ENCODE peak calls at places on chromosomes 7 and 10, in seven cellular contexts. W, Z, C, Q, D, L and Y are unnamed samples.

GRCh38 chr10:122703483-122704448 is 4.1 kb upstream of the C10orf120 start:
- DNase-seq in W (peak), Z (peak), C (peak), Q (no peak), D (peak), L (peak), Y (peak)

GRCh38 chr10:32893431-32893830 is 64.6 kb downstream of the ITGB1 start:
- DNase-seq in W (no peak), Z (no peak), C (no peak), Q (no peak), D (no peak), L (no peak), Y (no peak)

GRCh38 chr7:41097501-41097900 is 605.4 kb downstream of the INHBA start:
- DNase-seq in W (no peak), Z (no peak), C (no peak), Q (no peak), D (no peak), L (peak), Y (no peak)

GRCh38 chr7:140494877-140495276 is 15.6 kb upstream of the MKRN1 start:
- DNase-seq in W (no peak), Z (no peak), C (no peak), Q (no peak), D (no peak), L (no peak), Y (no peak)

GRCh38 chr7:128361463-128362441 is at the start of gene PRRT4:
- DNase-seq in W (no peak), Z (peak), C (no peak), Q (no peak), D (no peak), L (peak), Y (no peak)

GRCh38 chr7:71682841-71683341 is 550.9 kb downstream of the GALNT17 start:
- DNase-seq in W (no peak), Z (no peak), C (no peak), Q (no peak), D (no peak), L (peak), Y (no peak)

GRCh38 chr7:30088362-30088761 is 46.4 kb upstream of the MTURN start:
- DNase-seq in W (no peak), Z (no peak), C (no peak), Q (no peak), D (no peak), L (no peak), Y (no peak)

GRCh38 chr10:116866987-116867595 is 17.8 kb downstream of the ENO4 start:
- DNase-seq in W (no peak), Z (no peak), C (no peak), Q (no peak), D (no peak), L (no peak), Y (no peak)

GRCh38 chr10:96413151-96413787 is 54.5 kb upstream of the OPALIN start:
- DNase-seq in W (no peak), Z (no peak), C (no peak), Q (no peak), D (no peak), L (peak), Y (no peak)

GRCh38 chr7:16114633-16115032 is 306.7 kb downstream of the CRPPA start:
- DNase-seq in W (no peak), Z (no peak), C (peak), Q (no peak), D (no peak), L (peak), Y (no peak)

GRCh38 chr7:30366606-30367005 is 82.2 kb downstream of the ZNRF2 start:
- DNase-seq in W (no peak), Z (no peak), C (no peak), Q (no peak), D (no peak), L (no peak), Y (no peak)

GRCh38 chr7:142873281-142873784 is 12.2 kb downstream of the TRPV6 start:
- DNase-seq in W (no peak), Z (no peak), C (no peak), Q (no peak), D (no peak), L (no peak), Y (no peak)

GRCh38 chr7:28406192-28406591 is 6.1 kb upstream of the CREB5 start:
- DNase-seq in W (no peak), Z (no peak), C (no peak), Q (no peak), D (no peak), L (no peak), Y (no peak)

GRCh38 chr10:112348759-112349158 is 25.2 kb upstream of the ACSL5 start:
- DNase-seq in W (no peak), Z (no peak), C (no peak), Q (no peak), D (no peak), L (no peak), Y (no peak)

GRCh38 chr7:136958016-136958415 is 89.6 kb downstream of the CHRM2 start:
- DNase-seq in W (no peak), Z (no peak), C (no peak), Q (no peak), D (no peak), L (peak), Y (no peak)

GRCh38 chr7:31633894-31634494 is 53.0 kb upstream of the PPP1R17 start:
- DNase-seq in W (peak), Z (peak), C (peak), Q (no peak), D (no peak), L (peak), Y (no peak)

GRCh38 chr10:114151486-114151885 is 22.5 kb downstream of the CCDC186 start:
- DNase-seq in W (peak), Z (no peak), C (no peak), Q (no peak), D (no peak), L (peak), Y (no peak)

GRCh38 chr10:70458329-70459060 is 17.0 kb upstream of the NODAL start:
- DNase-seq in W (peak), Z (peak), C (no peak), Q (no peak), D (no peak), L (peak), Y (peak)

GRCh38 chr7:13411641-13412040 is 577.8 kb downstream of the ETV1 start:
- DNase-seq in W (no peak), Z (no peak), C (no peak), Q (no peak), D (no peak), L (no peak), Y (no peak)

GRCh38 chr7:93310346-93310745 is 78.2 kb downstream of the VPS50 start:
- DNase-seq in W (no peak), Z (no peak), C (no peak), Q (no peak), D (no peak), L (no peak), Y (no peak)

GRCh38 chr7:135147899-135148721 is at the start of gene TMEM140:
- DNase-seq in W (no peak), Z (no peak), C (no peak), Q (no peak), D (no peak), L (peak), Y (peak)

GRCh38 chr10:12940791-12941190 is 60.7 kb downstream of the CCDC3 start:
- DNase-seq in W (no peak), Z (no peak), C (no peak), Q (no peak), D (no peak), L (no peak), Y (no peak)

GRCh38 chr7:151376218-151376902 is 33.5 kb downstream of the WDR86 start:
- DNase-seq in W (no peak), Z (no peak), C (no peak), Q (no peak), D (no peak), L (no peak), Y (no peak)

GRCh38 chr10:74381291-74381885 is 230.4 kb downstream of the ADK start:
- DNase-seq in W (no peak), Z (no peak), C (no peak), Q (no peak), D (no peak), L (no peak), Y (no peak)

GRCh38 chr7:148304456-148304855 is 286.1 kb upstream of the C7orf33 start:
- DNase-seq in W (no peak), Z (no peak), C (no peak), Q (no peak), D (no peak), L (no peak), Y (no peak)

GRCh38 chr10:5684971-5685763 is 529 bp downstream of the TASOR2 start:
- DNase-seq in W (peak), Z (peak), C (peak), Q (no peak), D (peak), L (peak), Y (peak)

GRCh38 chr10:51972733-51973346 is 273.4 kb upstream of the CSTF2T start:
- DNase-seq in W (no peak), Z (no peak), C (no peak), Q (no peak), D (no peak), L (no peak), Y (no peak)

GRCh38 chr7:26685636-26686035 is 178.8 kb downstream of the SKAP2 start:
- DNase-seq in W (no peak), Z (no peak), C (no peak), Q (no peak), D (no peak), L (no peak), Y (no peak)

GRCh38 chr10:84205853-84206513 is 11.6 kb downstream of the CDHR1 start:
- DNase-seq in W (no peak), Z (no peak), C (no peak), Q (no peak), D (no peak), L (no peak), Y (no peak)

GRCh38 chr7:28823582-28823981 is 134.5 kb downstream of the TRIL start:
- DNase-seq in W (no peak), Z (no peak), C (no peak), Q (no peak), D (no peak), L (no peak), Y (no peak)

GRCh38 chr7:121133444-121133843 is 144.9 kb downstream of the CPED1 start:
- DNase-seq in W (no peak), Z (no peak), C (no peak), Q (no peak), D (no peak), L (no peak), Y (no peak)